ENCODE peak calls at places on chromosome X, in four cellular contexts. J is heart left ventricle, B is tibial nerve, D is lower lobe of right lung. W is an unnamed sample.

GRCh38 chrX:115960440-115961084 is 210.0 kb upstream of the AGTR2 start:
- DNase-seq in J (no peak), B (no peak), D (no peak), W (no peak)

GRCh38 chrX:118795528-118795927 is 28.1 kb upstream of the ZCCHC12 start:
- DNase-seq in B (no peak), D (no peak), J (no peak), W (no peak)

GRCh38 chrX:131633285-131633917 is 89.5 kb downstream of the OR13H1 start:
- DNase-seq in J (no peak), D (no peak), B (peak), W (no peak)

GRCh38 chrX:151713859-151714258 is 2.0 kb upstream of the FATE1 start:
- DNase-seq in J (no peak), D (no peak), B (no peak), W (no peak)

GRCh38 chrX:49037883-49038475 is 5.2 kb downstream of the TFE3 start:
- DNase-seq in D (no peak), B (no peak), J (no peak), W (no peak)

GRCh38 chrX:109384569-109385174 is 97.2 kb downstream of the GUCY2F start:
- DNase-seq in D (no peak), J (no peak), B (no peak), W (no peak)

GRCh38 chrX:67614414-67614813 is 70.6 kb downstream of the AR start:
- DNase-seq in D (no peak), J (no peak), B (no peak), W (no peak)

GRCh38 chrX:154378799-154379568 is at the start of gene EMD:
- DNase-seq in J (peak), D (peak), B (peak), W (peak)

GRCh38 chrX:10660171-10660570 is 39.8 kb upstream of the MID1 start:
- DNase-seq in B (no peak), J (no peak), D (no peak), W (no peak)

GRCh38 chrX:13892856-13893255 is 76.0 kb upstream of the GPM6B start:
- DNase-seq in B (no peak), D (no peak), J (no peak), W (no peak)

GRCh38 chrX:70422886-70423336 is at the start of gene GDPD2:
- DNase-seq in B (no peak), D (no peak), J (no peak), W (no peak)

GRCh38 chrX:64536740-64537139 is 141.5 kb upstream of the MTMR8 start:
- DNase-seq in B (no peak), D (no peak), J (no peak), W (no peak)

GRCh38 chrX:15165832-15166231 is 104.1 kb downstream of the ASB9 start:
- DNase-seq in D (no peak), J (no peak), B (no peak), W (no peak)

GRCh38 chrX:24760601-24761000 is 66.9 kb downstream of the POLA1 start:
- DNase-seq in B (no peak), D (no peak), J (no peak), W (no peak)

GRCh38 chrX:74492720-74493201 is 71.5 kb downstream of the SLC16A2 start:
- DNase-seq in B (no peak), J (no peak), D (no peak), W (peak)

GRCh38 chrX:46180258-46180687 is 364.9 kb downstream of the ZNF674 start:
- DNase-seq in D (no peak), B (no peak), J (no peak), W (no peak)

GRCh38 chrX:34903316-34903715 is 39.3 kb upstream of the FAM47B start:
- DNase-seq in D (no peak), J (no peak), B (no peak), W (no peak)

GRCh38 chrX:39985116-39985515 is 112.6 kb downstream of the BCOR start:
- DNase-seq in B (no peak), D (no peak), J (no peak), W (no peak)

GRCh38 chrX:95057341-95057740 is 1383.3 kb downstream of the FAM133A start:
- DNase-seq in J (no peak), B (no peak), D (no peak), W (no peak)

GRCh38 chrX:102624105-102624504 is 24.8 kb downstream of the ARMCX5 start:
- DNase-seq in D (no peak), J (no peak), B (no peak), W (no peak)

GRCh38 chrX:150506020-150506419 is 62.4 kb upstream of the MTM1 start:
- DNase-seq in B (no peak), D (no peak), J (no peak), W (no peak)

GRCh38 chrX:78024349-78025108 is 55.1 kb upstream of the PGAM4 start:
- DNase-seq in J (no peak), B (no peak), D (peak), W (no peak)

GRCh38 chrX:112631892-112632291 is 47.8 kb downstream of the LHFPL1 start:
- DNase-seq in D (no peak), B (no peak), J (no peak), W (no peak)

GRCh38 chrX:67724359-67725110 is 180.7 kb downstream of the AR start:
- DNase-seq in J (no peak), B (no peak), D (no peak), W (no peak)

GRCh38 chrX:56462389-56462788 is 101.0 kb upstream of the UBQLN2 start:
- DNase-seq in B (no peak), J (no peak), D (no peak), W (no peak)

GRCh38 chrX:41889317-41890025 is 33.9 kb downstream of the CASK start:
- DNase-seq in B (no peak), J (no peak), D (no peak), W (no peak)

GRCh38 chrX:7996414-7996813 is 69.2 kb upstream of the PNPLA4 start:
- DNase-seq in D (no peak), J (no peak), B (peak), W (no peak)
- TF ChIP-seq CTCF in D (peak), J (peak), B (peak), W (peak)

GRCh38 chrX:107448625-107449468 is 605 bp upstream of the FRMPD3 start:
- DNase-seq in J (no peak), D (no peak), B (no peak), W (no peak)
- TF ChIP-seq CTCF in J (no peak), D (no peak), B (no peak), W (no peak)

GRCh38 chrX:50920132-50920531 is 9.6 kb downstream of the BMP15 start:
- DNase-seq in B (no peak), J (no peak), D (no peak), W (no peak)
- TF ChIP-seq CTCF in B (no peak), J (peak), D (peak), W (no peak)

GRCh38 chrX:43380704-43381103 is 275.4 kb upstream of the MAOA start:
- DNase-seq in B (no peak), D (no peak), J (no peak), W (no peak)

DNA sequence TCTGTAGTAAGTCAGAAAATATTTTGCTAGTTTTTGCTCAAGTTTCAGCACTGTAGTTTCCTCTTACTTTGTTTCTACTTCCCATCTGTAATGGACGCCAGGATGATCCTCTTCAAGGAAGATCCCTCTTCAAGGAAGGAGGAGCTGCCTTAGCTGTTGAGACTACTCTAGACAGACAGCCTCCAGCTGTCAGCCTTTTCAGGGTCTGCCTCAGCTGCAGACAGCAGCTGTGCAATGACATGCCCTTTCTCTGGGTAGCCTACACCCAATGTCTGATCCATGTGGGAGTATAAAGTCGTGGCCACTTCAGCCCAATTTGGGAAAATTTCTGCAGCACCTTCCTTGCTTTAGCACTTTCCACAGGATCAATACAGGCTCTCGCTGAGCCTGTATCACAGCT is 281.0 kb upstream of the MAOA start:
- DNase-seq in D (no peak), B (no peak), J (no peak), W (no peak)
- TF ChIP-seq CTCF in D (no peak), B (no peak), J (no peak), W (no peak)

GRCh38 chrX:140053841-140054240 is 88.5 kb upstream of the CXorf66 start:
- DNase-seq in D (no peak), J (no peak), B (no peak), W (no peak)

DNA sequence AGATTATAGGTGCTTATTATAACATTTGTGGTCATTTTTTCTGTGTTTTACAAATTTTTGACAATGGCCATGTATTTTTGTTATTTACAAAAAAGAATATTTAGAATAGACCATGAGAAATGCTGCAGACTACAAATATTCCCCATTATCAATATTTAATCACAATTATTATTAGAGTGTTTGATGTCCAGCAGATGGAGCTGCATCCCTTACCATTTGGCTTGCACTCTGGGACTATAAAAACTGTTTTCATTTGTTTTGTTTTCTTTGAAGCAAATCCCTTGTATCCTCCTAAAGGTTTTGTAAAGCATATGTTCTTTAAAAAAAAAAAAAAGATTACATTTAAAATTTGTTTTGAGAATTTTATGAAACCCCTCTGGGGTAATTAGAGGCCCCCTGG is 85.6 kb upstream of the CXorf66 start:
- DNase-seq in J (no peak), B (no peak), D (no peak), W (no peak)
- TF ChIP-seq CTCF in J (peak), B (peak), D (no peak), W (no peak)

DNA sequence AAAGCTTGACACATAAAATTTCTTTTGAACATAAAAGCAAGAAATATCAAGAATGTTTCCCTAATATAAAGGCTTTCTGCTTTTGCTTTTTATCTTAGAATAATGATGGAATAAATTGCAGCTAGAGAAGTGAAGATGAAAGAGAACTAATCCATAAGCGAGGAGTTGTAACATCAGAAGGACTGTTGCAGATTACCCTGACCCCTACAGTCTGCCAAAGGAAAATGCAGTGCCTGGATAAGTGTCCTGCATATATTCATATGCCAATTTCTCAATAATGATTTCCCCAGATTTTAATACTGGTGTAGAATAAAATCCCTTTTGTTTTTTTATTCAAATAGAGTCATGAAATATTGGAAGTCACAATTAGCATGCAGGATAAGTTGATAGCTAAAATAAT is 115.9 kb downstream of the MAGEC2 start:
- DNase-seq in D (no peak), J (no peak), B (no peak), W (no peak)
- TF ChIP-seq CTCF in D (peak), J (no peak), B (peak), W (no peak)

GRCh38 chrX:80808854-80809493 is 703 bp downstream of the BRWD3 start:
- DNase-seq in J (peak), D (no peak), B (no peak), W (peak)

GRCh38 chrX:80808160-80808735 is 1.4 kb downstream of the BRWD3 start:
- DNase-seq in D (peak), J (peak), B (peak), W (peak)

GRCh38 chrX:80806557-80806956 is 3.1 kb downstream of the BRWD3 start:
- DNase-seq in D (no peak), B (no peak), J (no peak), W (no peak)

GRCh38 chrX:80810365-80810978 is 795 bp upstream of the BRWD3 start:
- DNase-seq in D (no peak), B (no peak), J (no peak), W (no peak)

DNA sequence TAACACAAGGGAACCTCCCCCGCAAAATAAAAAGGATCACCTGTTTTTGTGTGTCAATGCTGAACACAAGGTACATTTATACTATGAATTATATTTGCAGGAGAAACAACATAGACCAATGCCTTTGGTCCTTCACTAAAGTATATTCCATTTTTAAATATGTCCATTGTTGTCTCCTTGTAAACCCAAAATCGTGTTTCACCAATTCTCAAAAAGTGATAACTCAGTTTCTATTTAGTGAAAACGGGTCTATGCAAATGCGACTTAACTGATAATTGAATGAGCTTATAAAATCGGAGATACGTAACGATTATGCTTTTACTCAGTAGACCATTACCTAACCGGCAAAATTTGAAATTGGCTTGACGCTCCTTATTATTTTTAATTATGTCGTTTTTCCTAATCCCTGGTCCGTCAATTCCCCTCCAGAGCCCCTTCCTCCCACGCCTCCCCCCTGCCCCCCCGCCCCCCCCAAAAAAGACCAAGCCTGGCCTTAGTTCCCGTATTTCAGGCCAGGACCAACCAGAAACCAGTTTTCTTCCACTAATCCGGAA is 2.0 kb downstream of the BRWD3 start:
- DNase-seq in J (no peak), D (no peak), B (no peak), W (no peak)
- TF ChIP-seq CTCF in J (no peak), D (no peak), B (no peak), W (no peak)

DNA sequence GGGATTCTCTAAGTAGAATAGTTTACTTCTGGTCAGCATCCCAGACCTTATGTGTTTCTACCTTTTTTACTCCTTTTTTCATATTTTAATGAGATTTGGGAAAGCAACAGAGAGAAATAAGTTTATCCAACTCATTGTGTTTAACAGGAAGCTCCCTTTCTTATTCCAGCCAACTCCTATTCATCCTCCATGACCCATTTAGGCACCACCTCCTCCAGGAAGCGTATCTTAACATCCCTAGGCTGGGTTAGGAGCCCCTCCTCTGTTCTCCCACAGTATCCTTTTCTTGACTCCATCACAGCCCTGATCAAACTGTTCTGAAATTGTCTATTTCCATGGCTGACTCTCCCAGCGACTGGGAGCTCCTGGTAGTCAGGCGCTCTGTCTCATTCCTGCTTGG is 18.8 kb upstream of the IQSEC2 start:
- DNase-seq in D (no peak), J (no peak), B (no peak), W (no peak)
- TF ChIP-seq CTCF in D (no peak), J (no peak), B (no peak), W (no peak)

DNA sequence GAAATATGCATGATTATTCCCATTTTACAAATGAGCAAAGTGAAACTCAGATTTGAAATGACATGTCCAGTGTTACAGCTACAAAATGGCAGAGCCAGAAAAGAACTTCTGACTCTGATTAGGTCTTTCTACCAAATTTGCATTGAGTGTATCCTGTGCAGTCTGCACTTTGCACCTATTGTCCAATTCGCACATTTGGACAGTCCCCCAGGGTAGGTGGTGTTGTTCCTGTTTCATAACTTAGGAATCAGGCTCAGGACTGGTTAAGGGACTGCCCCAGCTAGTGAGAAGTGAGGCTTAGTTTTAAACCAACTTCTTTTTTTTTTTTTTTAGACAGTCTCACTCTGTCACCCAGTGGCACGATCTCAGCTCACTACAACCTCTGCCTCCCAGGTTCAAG is 137.9 kb upstream of the NALF2 start:
- DNase-seq in D (no peak), B (no peak), J (no peak), W (no peak)
- TF ChIP-seq CTCF in D (no peak), B (no peak), J (no peak), W (no peak)

W was measured in natural killer cell.